ENCODE peak calls at places on chromosome 1, in five cellular contexts. K, O, N, Z and Y are unnamed samples.

GRCh38 chr1:89844236-89844807 is 23.5 kb downstream of the LRRC8D start:
- DNase-seq in K (peak; percentile 33), O (no peak), N (no peak), Z (no peak), Y (no peak)

GRCh38 chr1:77100870-77101269 is 118.4 kb downstream of the PIGK start:
- DNase-seq in K (no peak), O (no peak), N (no peak), Z (no peak), Y (no peak)

GRCh38 chr1:214422137-214422671 is 129.2 kb downstream of the PTPN14 start:
- DNase-seq in K (peak; percentile 94), O (no peak), N (no peak), Z (no peak), Y (peak; percentile 86)

GRCh38 chr1:110513511-110513910 is 5.5 kb downstream of the KCNA10 start:
- DNase-seq in K (peak; percentile 30), O (no peak), N (no peak), Z (no peak), Y (peak; percentile 7)

GRCh38 chr1:243882276-243882675 is 32.2 kb upstream of the AKT3 start:
- DNase-seq in K (peak; percentile 22), O (no peak), N (no peak), Z (no peak), Y (peak; percentile 71)

GRCh38 chr1:219416598-219417238 is 196.2 kb downstream of the ZC3H11B start:
- DNase-seq in K (peak; percentile 68), O (no peak), N (no peak), Z (peak; percentile 45), Y (peak; percentile 63)

GRCh38 chr1:228280961-228281591 is 73.2 kb downstream of the OBSCN start:
- DNase-seq in K (no peak), O (no peak), N (peak; percentile 51), Z (no peak), Y (no peak)

GRCh38 chr1:28087614-28088167 is 719 bp downstream of the EYA3 start:
- DNase-seq in K (peak; percentile 37), O (no peak), N (no peak), Z (peak; percentile 22), Y (peak; percentile 21)

GRCh38 chr1:109500886-109501285 is 7.0 kb downstream of the CYB561D1 start:
- DNase-seq in K (no peak), O (no peak), N (no peak), Z (no peak), Y (peak; percentile 11)

GRCh38 chr1:224450164-224450955 is 15.8 kb upstream of the WDR26 start:
- DNase-seq in K (no peak), O (no peak), N (no peak), Z (no peak), Y (no peak)

GRCh38 chr1:206823725-206824124 is 41.7 kb upstream of the IL20 start:
- DNase-seq in K (no peak), O (no peak), N (no peak), Z (no peak), Y (peak; percentile 71)

GRCh38 chr1:16122916-16123315 is 33.0 kb downstream of the EPHA2 start:
- DNase-seq in K (peak; percentile 97), O (peak; percentile 81), N (peak; percentile 92), Z (no peak), Y (peak; percentile 98)

GRCh38 chr1:155392898-155393411 is 72.3 kb downstream of the RUSC1 start:
- DNase-seq in K (peak; percentile 36), O (peak; percentile 26), N (no peak), Z (no peak), Y (peak; percentile 29)

GRCh38 chr1:76023669-76024407 is 50.7 kb upstream of the ST6GALNAC3 start:
- DNase-seq in K (peak; percentile 47), O (peak; percentile 6), N (no peak), Z (no peak), Y (no peak)

GRCh38 chr1:166905930-166906329 is 29.9 kb upstream of the TADA1 start:
- DNase-seq in K (peak; percentile 8), O (peak; percentile 94), N (no peak), Z (no peak), Y (peak; percentile 56)

GRCh38 chr1:241834733-241835377 is 13.1 kb upstream of the EXO1 start:
- DNase-seq in K (peak; percentile 61), O (peak; percentile 51), N (no peak), Z (no peak), Y (peak; percentile 78)

DNA sequence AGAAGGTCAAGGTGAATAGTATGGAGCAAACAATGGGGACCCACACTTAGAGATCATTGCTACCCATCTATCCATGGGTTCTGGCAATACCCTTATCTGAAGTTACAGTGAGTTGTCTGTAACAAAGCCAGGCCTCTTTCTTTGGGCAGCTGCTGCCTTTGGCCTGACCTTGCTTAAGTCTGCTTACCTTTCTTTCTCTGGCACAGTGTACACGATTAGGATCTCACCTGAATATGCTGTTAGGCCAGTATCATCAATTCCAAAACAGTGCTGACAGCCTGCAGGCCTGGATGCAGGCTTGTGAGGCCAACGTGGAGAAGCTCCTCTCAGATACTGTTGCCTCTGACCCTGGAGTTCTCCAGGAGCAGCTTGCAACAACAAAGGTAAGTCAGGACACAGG is 132.9 kb upstream of the BMP8A start:
- DNase-seq in K (no peak), O (no peak), N (no peak), Z (no peak), Y (no peak)
- H3K4me3 ChIP-seq in K (no peak overlapping the region), O (no peak overlapping the region), N (no peak overlapping the region), Z (no peak overlapping the region), Y (no peak overlapping the region)

DNA sequence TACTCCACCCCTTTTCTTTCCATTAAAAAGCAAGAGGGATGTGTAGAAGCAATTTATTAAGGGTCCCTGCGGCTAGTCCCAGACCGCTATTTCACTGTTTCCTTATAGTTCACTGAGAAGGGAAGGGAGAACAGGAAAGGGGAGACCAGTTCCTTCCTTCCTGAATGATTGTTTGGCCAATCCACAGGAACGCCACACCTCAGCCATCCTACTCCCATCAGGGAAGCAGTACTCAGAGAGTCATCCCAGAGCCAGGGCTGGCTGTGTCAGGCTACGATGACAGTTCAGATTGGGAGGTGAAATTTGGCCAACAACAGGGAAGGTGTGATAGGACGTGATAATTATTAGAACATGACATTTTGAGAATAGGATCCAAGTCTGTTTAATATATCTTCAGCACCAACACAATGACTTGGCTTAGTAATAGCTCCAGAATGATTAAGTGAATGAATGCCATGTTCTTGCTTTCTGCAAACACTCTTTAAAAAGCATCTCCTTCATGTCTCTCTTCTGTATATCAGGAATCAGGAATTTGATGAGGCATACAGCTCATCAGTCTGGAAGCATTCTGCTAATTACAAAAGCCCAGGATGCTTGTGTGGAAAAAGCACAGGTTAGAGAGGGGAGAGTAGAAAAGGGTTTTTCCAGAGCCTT is 112.8 kb upstream of the ZNF648 start:
- DNase-seq in K (peak; percentile 60), O (no peak), N (no peak), Z (no peak), Y (peak; percentile 17)
- TF ChIP-seq CTCF in K (no peak), O (no peak), N (no peak), Z (no peak), Y (no peak)

GRCh38 chr1:22056921-22057320 is 4.4 kb downstream of the CDC42 start:
- DNase-seq in K (no peak), O (no peak), N (no peak), Z (no peak), Y (no peak)

GRCh38 chr1:22056043-22056442 is 3.5 kb downstream of the CDC42 start:
- DNase-seq in K (no peak), O (no peak), N (no peak), Z (no peak), Y (peak; percentile 28)

GRCh38 chr1:22053018-22053860 is 730 bp downstream of the CDC42 start:
- DNase-seq in K (peak; percentile 74), O (peak; percentile 58), N (peak; percentile 87), Z (peak; percentile 66), Y (peak; percentile 74)

GRCh38 chr1:22053861-22054770 is 1.6 kb downstream of the CDC42 start:
- DNase-seq in K (peak; percentile 85), O (no peak), N (no peak), Z (no peak), Y (no peak)

GRCh38 chr1:22055463-22055862 is 3.0 kb downstream of the CDC42 start:
- DNase-seq in K (no peak), O (no peak), N (no peak), Z (no peak), Y (no peak)
- H3K4me3 ChIP-seq in K (peak overlapping the region; percentile 5), O (no peak overlapping the region), N (no peak overlapping the region), Z (no peak overlapping the region), Y (no peak overlapping the region)

DNA sequence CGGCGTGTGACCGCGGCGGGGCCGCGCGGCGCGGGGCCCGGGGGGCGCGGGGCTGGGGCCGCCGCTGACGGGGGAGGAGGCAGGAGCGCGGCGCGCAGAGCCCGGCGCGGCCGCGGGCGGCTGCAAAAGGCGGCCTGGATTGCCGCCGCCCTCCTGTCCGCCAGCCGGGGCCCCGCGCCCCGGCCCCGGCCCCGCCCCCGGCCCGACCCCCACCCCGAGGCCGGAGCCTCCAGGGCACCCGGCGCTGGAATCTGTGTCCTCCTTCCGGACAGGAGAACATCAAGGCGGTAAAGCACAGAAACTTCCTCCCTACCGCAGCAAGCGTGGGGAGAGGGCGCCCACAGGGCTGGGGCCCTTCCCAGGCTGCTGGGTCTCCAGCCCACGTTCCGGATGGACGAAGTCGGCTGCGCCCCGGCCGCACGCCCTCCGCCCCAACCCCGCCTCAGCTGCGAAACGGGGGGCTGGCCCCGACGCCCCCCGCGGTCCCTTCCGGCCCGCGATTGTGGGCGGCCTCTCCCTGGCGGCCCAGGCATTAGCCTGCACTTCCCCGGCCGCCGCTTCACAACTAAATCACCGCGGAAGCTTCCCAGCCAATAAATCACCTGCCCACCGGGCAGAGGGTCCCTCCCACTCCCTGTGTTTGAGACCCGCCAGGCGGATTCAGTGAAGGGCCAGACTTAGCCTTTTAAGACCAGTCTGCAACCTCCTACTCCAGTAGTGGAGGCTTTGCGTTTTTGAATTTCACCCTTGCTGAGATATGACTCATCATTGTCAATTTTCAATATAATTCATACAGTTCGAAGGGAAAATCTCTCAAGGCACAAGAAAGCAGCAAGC is 106.0 kb downstream of the SLC45A1 start:
- DNase-seq in K (peak; percentile 59), O (no peak), N (peak; percentile 74), Z (peak; percentile 54), Y (peak; percentile 71)
- TF ChIP-seq CTCF in K (no peak), O (no peak), N (no peak), Z (peak; percentile 36), Y (no peak)

GRCh38 chr1:10528066-10529014 is 53.6 kb downstream of the PEX14 start:
- DNase-seq in K (peak; percentile 93), O (peak; percentile 83), N (no peak), Z (peak; percentile 68), Y (peak; percentile 80)
- H3K4me3 ChIP-seq in K (no peak overlapping the region), O (no peak overlapping the region), N (no peak overlapping the region), Z (no peak overlapping the region), Y (no peak overlapping the region)

GRCh38 chr1:197224160-197224559 is 43.9 kb upstream of the CRB1 start:
- DNase-seq in K (peak; percentile 25), O (no peak), N (no peak), Z (no peak), Y (no peak)
- TF ChIP-seq CTCF in K (peak; percentile 8), O (no peak), N (peak; percentile 27), Z (peak; percentile 20), Y (peak; percentile 17)

DNA sequence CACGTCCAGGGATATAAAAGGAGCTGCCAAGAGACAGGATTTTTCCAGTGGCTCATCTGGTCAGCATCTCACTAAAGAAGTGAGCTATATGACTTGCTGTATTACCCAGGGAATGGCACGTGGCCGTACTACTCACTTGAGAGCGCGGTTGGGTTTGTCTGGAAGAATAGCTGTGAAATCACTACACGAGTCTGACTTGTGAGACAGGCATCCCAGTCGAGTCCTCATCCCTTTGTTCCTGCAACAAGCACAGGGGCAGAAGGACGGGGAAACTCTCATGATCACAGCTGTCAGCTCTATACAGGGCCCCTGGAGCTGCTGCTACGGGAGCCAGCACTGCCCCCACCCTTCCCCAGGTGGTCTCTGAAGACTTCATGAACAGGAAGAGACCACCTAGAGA is 17.7 kb downstream of the RGS8 start:
- DNase-seq in K (peak; percentile 14), O (no peak), N (no peak), Z (no peak), Y (no peak)
- H3K4me3 ChIP-seq in K (no peak overlapping the region), O (no peak overlapping the region), N (no peak overlapping the region), Z (no peak overlapping the region), Y (no peak overlapping the region)

GRCh38 chr1:3093928-3094626 is 25.1 kb downstream of the PRDM16 start:
- DNase-seq in K (no peak), O (no peak), N (no peak), Z (no peak), Y (no peak)
- TF ChIP-seq CTCF in K (no peak), O (no peak), N (no peak), Z (no peak), Y (no peak)